ENCODE peak calls at places on chromosomes 6 and 20, in nine cellular contexts. D is fibroblast of lung; X is NB4; W is glutamatergic neuron; K is activated CD8-positive, alpha-beta memory T cell treated with anti-CD3 and anti-CD28 coated beads, Interleukin-2, amount 50 U/mL, for 48 hours; V is A549; M is left ventricle myocardium inferior; J is NCI-H524; A is NCI-H1105. N is an unnamed sample.
A peak's percentile ranks its signal among the peaks of the same experiment; 100 is the strongest.

GRCh38 chr6:106083618-106084017 is 2.5 kb upstream of the PRDM1 start:
- DNase-seq in D (no peak), X (no peak), W (no peak), K (no peak), V (no peak), M (no peak), J (no peak), A (no peak), N (no peak)

GRCh38 chr6:46022110-46022948 is 6.7 kb upstream of the CLIC5 start:
- DNase-seq in D (no peak), X (no peak), W (no peak), K (no peak), V (no peak), M (no peak), J (no peak), A (no peak), N (no peak)

GRCh38 chr20:57214427-57214826 is 52.0 kb downstream of the BMP7 start:
- DNase-seq in D (no peak), X (no peak), W (no peak), K (no peak), V (no peak), M (no peak), J (no peak), A (no peak), N (no peak)

GRCh38 chr20:2221933-2222332 is 73.9 kb upstream of the TGM3 start:
- DNase-seq in D (no peak), X (no peak), W (no peak), K (no peak), V (no peak), M (no peak), J (no peak), A (no peak), N (no peak)

GRCh38 chr6:111926731-111927302 is 53.6 kb upstream of the FYN start:
- DNase-seq in D (no peak), X (no peak), W (no peak), K (no peak), V (no peak), M (no peak), J (no peak), A (no peak), N (no peak)

GRCh38 chr20:58788896-58789295 is 61.8 kb downstream of the GNAS-AS1 start:
- DNase-seq in D (no peak), X (peak; percentile 40), W (no peak), K (no peak), V (no peak), M (no peak), J (no peak), A (no peak), N (no peak)

GRCh38 chr20:50085481-50086365 is 27.2 kb downstream of the UBE2V1 start:
- DNase-seq in D (peak; percentile 73), X (peak; percentile 88), W (peak; percentile 47), K (peak; percentile 60), V (peak; percentile 81), M (no peak), J (peak; percentile 57), A (peak; percentile 49), N (no peak)

GRCh38 chr20:47782920-47783552 is 2.2 kb downstream of the SULF2 start:
- DNase-seq in D (no peak), X (no peak), W (no peak), K (no peak), V (peak; percentile 10), M (no peak), J (no peak), A (no peak), N (no peak)

GRCh38 chr6:169543704-169544103 is 158.1 kb downstream of the WDR27 start:
- DNase-seq in D (no peak), X (no peak), W (no peak), K (no peak), V (no peak), M (no peak), J (no peak), A (no peak), N (no peak)

GRCh38 chr20:18832801-18833200 is 19.2 kb downstream of the SCP2D1 start:
- DNase-seq in D (no peak), X (no peak), W (no peak), K (no peak), V (no peak), M (no peak), J (no peak), A (no peak), N (no peak)

GRCh38 chr6:74167951-74168350 is 471.9 kb downstream of the CD109 start:
- DNase-seq in D (peak; percentile 15), X (no peak), W (no peak), K (no peak), V (no peak), M (no peak), J (no peak), A (no peak), N (no peak)

N was measured in left colon.